ENCODE peak calls at places on chromosomes 11 and 22, in seven cellular contexts. S, F, L, X, Q, C and U are unnamed samples.

GRCh38 chr22:48644997-48645396 is 1182.7 kb downstream of the BRD1 start:
- DNase-seq in S (no peak), F (no peak), L (no peak), X (no peak), Q (no peak), C (no peak), U (no peak)

GRCh38 chr22:30565341-30565740 is 9.1 kb downstream of the GAL3ST1 start:
- DNase-seq in S (no peak), F (peak), L (peak), X (no peak), Q (peak), C (no peak), U (no peak)

GRCh38 chr11:100849009-100849913 is 162.2 kb downstream of the ARHGAP42 start:
- DNase-seq in S (no peak), F (peak), L (peak), X (no peak), Q (peak), C (peak), U (no peak)

GRCh38 chr22:30472994-30473720 is 1.3 kb upstream of the SEC14L3 start:
- DNase-seq in S (no peak), F (no peak), L (no peak), X (no peak), Q (no peak), C (no peak), U (no peak)

GRCh38 chr11:79439893-79440450 is 858 bp downstream of the TENM4 start:
- DNase-seq in S (no peak), F (no peak), L (peak), X (no peak), Q (no peak), C (no peak), U (no peak)

GRCh38 chr11:4680341-4680740 is 17.3 kb downstream of the OR51E2 start:
- DNase-seq in S (no peak), F (no peak), L (no peak), X (no peak), Q (no peak), C (no peak), U (no peak)

GRCh38 chr11:9573775-9574555 is 495 bp downstream of the WEE1 start:
- DNase-seq in S (peak), F (peak), L (no peak), X (no peak), Q (peak), C (no peak), U (peak)

GRCh38 chr11:129960216-129961214 is 42.1 kb downstream of the PRDM10 start:
- DNase-seq in S (no peak), F (peak), L (peak), X (peak), Q (peak), C (peak), U (no peak)

GRCh38 chr22:27881404-27881803 is 37.7 kb downstream of the PITPNB start:
- DNase-seq in S (no peak), F (peak), L (peak), X (no peak), Q (peak), C (peak), U (no peak)

GRCh38 chr11:19243601-19244000 is 2.9 kb upstream of the E2F8 start:
- DNase-seq in S (no peak), F (no peak), L (no peak), X (peak), Q (no peak), C (no peak), U (no peak)

GRCh38 chr11:46351606-46352005 is 4.3 kb downstream of the DGKZ start:
- DNase-seq in S (no peak), F (no peak), L (no peak), X (no peak), Q (no peak), C (no peak), U (no peak)

GRCh38 chr11:77031599-77031998 is 2.6 kb upstream of the B3GNT6 start:
- DNase-seq in S (no peak), F (no peak), L (no peak), X (no peak), Q (no peak), C (no peak), U (no peak)

GRCh38 chr11:35725880-35726279 is 63.3 kb downstream of the TRIM44 start:
- DNase-seq in S (no peak), F (peak), L (peak), X (peak), Q (peak), C (peak), U (no peak)

GRCh38 chr11:40175980-40176379 is 1283.5 kb downstream of the LRRC4C start:
- DNase-seq in S (no peak), F (no peak), L (no peak), X (no peak), Q (no peak), C (no peak), U (no peak)

GRCh38 chr11:74437441-74437840 is 29.9 kb downstream of the KCNE3 start:
- DNase-seq in S (no peak), F (peak), L (peak), X (peak), Q (no peak), C (peak), U (no peak)

GRCh38 chr22:23745780-23746179 is 5.1 kb downstream of the ZNF70 start:
- DNase-seq in S (no peak), F (no peak), L (no peak), X (no peak), Q (no peak), C (no peak), U (no peak)

DNA sequence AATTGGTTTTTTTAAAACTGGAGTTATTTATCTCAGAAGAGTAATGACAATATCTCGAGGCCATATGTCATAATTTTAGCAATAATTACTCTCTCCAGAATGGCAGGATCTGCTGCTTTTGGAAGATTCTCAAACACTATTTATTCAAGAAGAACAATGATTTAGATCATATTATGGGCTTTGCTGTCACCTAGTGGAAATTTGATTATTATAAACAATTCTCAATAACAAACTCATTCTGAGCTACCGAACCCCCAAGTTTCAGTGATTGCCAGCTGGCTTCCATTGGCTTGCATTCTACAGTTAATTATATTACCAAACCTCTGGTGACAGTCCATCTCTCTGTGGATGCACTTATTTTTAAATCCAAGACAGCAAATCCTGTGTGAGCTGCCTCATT is 27.9 kb upstream of the SLC36A4 start:
- DNase-seq in S (no peak), F (peak), L (peak), X (peak), Q (peak), C (peak), U (no peak)
- TF ChIP-seq CTCF in S (no peak), F (no peak), L (peak), X (peak), Q (no peak), C (no peak), U (peak)

GRCh38 chr11:70630068-70630467 is 231.7 kb downstream of the CTTN start:
- DNase-seq in S (no peak), F (no peak), L (no peak), X (no peak), Q (no peak), C (no peak), U (no peak)

GRCh38 chr11:70633610-70634009 is 235.3 kb downstream of the CTTN start:
- DNase-seq in S (no peak), F (no peak), L (no peak), X (no peak), Q (no peak), C (no peak), U (no peak)

GRCh38 chr11:70628881-70629844 is 230.8 kb downstream of the CTTN start:
- DNase-seq in S (no peak), F (peak), L (no peak), X (no peak), Q (peak), C (no peak), U (peak)

GRCh38 chr11:70631624-70632047 is 233.3 kb downstream of the CTTN start:
- DNase-seq in S (no peak), F (no peak), L (no peak), X (no peak), Q (no peak), C (no peak), U (no peak)

GRCh38 chr11:70630816-70631623 is 232.7 kb downstream of the CTTN start:
- DNase-seq in S (no peak), F (no peak), L (no peak), X (no peak), Q (no peak), C (no peak), U (no peak)
- H3K4me3 ChIP-seq in S (no peak), F (no peak), L (no peak), X (no peak), Q (no peak), C (no peak), U (no peak)

DNA sequence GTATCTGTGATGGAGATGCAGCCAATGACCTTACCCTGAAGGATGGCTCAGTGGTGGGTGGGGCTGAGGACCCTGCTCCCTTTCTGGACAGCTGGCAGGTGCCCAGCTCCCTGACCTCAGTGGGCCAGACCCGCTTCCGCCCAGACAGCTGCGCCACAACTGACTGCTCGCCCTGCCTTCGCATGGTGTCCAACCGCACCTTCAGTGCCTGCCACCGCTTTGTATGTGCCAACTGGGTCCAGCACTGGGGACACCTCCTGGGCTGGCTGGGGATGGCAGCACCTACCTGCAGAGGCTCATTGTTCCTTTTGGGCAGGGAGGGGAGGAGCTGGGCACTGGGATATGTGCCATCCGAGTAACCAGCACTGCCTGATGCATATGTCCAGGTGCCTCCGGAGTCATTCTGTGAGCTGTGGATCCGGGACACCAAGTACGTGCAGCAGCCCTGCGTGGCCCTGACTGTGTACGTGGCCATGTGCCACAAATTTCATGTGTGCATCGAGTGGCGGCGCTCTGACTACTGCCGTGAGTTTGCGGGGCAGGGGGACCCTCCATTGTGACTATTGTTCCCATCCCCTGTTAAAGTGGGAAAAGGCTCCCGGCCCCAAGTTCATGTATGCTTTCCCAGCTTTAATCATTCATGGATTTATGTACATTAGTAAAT is 84.8 kb downstream of the OTOG start:
- DNase-seq in S (no peak), F (no peak), L (no peak), X (no peak), Q (no peak), C (no peak), U (no peak)
- TF ChIP-seq CTCF in S (no peak), F (no peak), L (no peak), X (no peak), Q (no peak), C (no peak), U (no peak)

DNA sequence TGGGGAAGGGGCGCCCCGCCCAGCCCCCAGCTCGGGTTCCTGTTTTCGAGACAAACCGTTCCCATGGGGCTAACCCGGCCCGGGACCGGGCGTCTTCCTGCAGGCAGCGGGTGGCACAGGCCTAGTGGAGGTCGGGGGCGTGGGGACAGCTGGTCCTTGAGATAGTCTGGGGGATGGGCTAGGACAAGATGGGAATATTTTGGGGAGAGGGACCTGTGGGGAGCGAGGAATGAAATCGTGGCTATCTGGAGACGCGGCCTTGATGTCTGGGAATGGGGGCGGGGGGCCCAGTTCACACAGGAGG is 1.2 kb upstream of the RASGRP2 start:
- DNase-seq in S (peak), F (no peak), L (no peak), X (no peak), Q (no peak), C (peak), U (peak)
- H3K4me3 ChIP-seq in S (peak), F (no peak), L (peak), X (no peak), Q (peak), C (peak), U (peak)

DNA sequence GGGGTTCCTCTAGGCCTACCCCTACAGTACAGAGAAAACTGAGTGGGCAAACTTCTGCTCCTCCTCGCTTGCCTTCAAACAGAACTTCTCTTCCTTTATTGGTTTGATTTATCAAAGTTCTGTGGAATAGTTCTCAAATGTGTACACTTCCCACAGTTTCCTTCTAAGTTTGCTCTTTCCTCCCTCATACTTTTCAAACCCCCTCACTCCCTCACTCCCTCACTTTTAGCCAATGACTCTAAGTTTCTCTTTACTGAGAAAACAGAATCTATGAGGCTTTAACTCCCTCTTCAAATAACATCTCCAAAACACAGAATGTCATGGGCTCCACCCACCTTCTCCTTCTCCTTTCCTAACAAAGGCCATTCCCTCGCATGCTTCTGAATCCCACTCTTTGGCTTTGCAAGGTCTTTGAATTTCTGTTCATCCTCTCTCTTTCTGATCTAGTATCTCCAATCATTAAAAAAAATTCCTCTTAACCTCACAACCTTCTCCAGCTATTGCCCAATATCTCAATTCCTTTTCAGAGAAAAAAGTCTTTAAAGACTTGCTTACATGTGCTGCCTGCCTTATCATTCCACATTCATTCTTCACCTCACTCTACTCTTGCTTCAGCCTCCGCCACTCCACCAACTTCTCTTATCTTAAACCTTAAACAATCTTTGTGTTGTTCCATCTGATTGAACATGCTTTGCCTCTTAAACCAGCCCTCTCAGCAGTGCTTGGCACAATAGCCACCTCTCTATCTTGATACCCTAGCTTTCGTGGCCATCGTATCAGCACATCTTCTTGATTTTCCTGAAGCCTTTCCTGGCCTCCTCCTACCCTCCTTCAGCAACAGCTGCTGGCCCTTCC is 57.2 kb downstream of the DDI1 start:
- DNase-seq in S (no peak), F (peak), L (no peak), X (no peak), Q (peak), C (no peak), U (no peak)
- TF ChIP-seq CTCF in S (no peak), F (no peak), L (no peak), X (no peak), Q (no peak), C (no peak), U (no peak)

DNA sequence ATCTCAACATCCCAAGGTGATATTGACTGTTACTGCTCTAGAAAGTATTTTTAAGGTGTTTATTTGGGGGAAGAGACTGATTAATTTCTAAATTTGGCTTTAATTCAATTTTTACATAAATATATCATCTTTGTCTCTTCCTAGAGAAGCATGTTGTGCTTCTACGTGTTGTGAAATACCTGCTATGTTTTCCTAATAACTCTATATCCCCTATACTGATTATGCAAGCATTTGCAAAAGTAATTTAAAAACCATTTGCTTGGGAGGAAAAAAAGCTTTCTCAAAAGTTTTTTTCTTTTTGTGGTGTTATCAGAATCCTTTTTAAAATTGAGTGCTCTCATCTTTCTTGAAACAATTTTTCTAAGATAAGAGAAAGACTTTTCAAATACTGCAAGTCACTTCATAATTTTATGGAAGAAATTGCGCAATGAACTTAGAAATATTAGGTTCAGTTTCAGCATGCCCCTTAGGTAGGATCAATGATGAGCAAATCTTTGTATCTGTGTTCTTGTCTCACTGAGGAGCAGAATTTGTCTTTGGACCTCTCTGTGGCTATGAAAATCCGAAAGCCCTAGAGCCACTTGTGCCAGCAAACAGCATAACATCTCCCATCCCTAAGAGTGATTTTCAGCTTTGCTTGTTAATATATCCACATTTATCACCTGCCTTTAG is 7.4 kb upstream of the BLID start:
- DNase-seq in S (no peak), F (no peak), L (peak), X (no peak), Q (no peak), C (no peak), U (no peak)
- H3K4me3 ChIP-seq in S (no peak), F (no peak), L (no peak), X (no peak), Q (no peak), C (no peak), U (no peak)

DNA sequence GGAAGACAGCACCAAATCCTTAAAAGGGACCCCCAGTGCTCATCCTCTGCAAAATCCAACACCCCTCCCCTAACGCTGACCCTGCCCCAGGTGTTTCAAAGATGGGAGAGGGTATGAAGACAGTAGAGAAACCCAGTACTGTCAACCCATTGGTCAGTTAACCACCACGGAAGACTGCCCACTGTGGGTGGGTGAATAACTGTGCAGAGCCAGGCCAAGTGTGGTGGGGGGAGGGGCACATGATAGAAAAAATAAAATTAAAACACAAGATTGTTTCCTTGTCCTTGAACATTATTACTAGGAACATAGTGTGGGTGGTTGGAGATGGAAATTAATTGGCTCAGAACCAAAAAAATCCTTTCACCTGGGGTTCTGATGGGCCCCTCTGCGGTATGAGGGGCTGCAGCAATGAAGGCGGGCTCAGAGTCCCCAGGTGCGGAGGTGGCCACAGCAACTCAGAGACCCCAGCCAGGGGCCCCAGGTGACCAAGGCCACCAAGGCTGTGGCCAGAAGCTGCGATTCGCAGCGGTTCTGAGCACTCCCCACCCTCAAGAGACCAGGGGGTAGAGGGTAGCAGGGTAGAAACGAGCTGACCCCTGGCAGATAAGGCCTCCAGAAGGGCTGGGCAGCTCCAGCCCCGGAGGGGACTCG is 1.1 kb downstream of the TNKS1BP1 start:
- DNase-seq in S (no peak), F (peak), L (peak), X (no peak), Q (peak), C (peak), U (no peak)
- TF ChIP-seq CTCF in S (no peak), F (peak), L (peak), X (no peak), Q (peak), C (no peak), U (no peak)

GRCh38 chr11:75762158-75762557 is 6.4 kb upstream of the DGAT2 start:
- DNase-seq in S (no peak), F (no peak), L (no peak), X (no peak), Q (no peak), C (no peak), U (no peak)

GRCh38 chr11:75760710-75761493 is 7.7 kb upstream of the DGAT2 start:
- DNase-seq in S (no peak), F (peak), L (peak), X (peak), Q (peak), C (peak), U (no peak)

GRCh38 chr11:75765116-75765515 is 3.5 kb upstream of the DGAT2 start:
- DNase-seq in S (no peak), F (no peak), L (no peak), X (no peak), Q (no peak), C (no peak), U (no peak)

GRCh38 chr11:75763846-75764245 is 4.7 kb upstream of the DGAT2 start:
- DNase-seq in S (no peak), F (no peak), L (no peak), X (no peak), Q (no peak), C (no peak), U (no peak)

DNA sequence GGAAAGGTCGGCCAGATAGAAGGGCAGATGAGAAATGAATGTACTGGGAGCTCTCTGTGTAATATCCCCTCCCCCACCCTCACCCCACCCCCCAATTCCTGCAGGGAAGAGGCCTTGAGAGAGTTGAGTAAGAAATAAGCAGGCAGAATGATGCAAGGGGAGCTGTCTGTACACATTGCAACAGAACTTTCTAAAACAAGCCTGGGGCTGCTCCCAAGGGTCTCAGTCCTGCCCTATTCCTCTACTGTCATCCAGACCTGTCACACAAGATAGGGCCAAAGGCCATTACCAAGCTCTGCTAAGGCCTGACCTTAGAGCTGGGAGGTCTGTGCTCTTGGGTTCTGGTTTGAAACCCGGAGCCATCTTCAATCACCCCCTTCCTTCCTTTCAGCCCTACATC is 5.7 kb upstream of the DGAT2 start:
- DNase-seq in S (peak), F (peak), L (peak), X (no peak), Q (peak), C (no peak), U (no peak)
- H3K4me3 ChIP-seq in S (no peak), F (no peak), L (no peak), X (no peak), Q (no peak), C (no peak), U (no peak)